ENCODE peak calls at places on chromosomes 11 and 22, in nine cellular contexts. W is glutamatergic neuron; Z is AML-193; S is NAMALWA; I is central memory CD4-positive, alpha-beta T cell; A is NCI-H1092 treated with DMSO at 0.1 percent for 48 hours; L is fibroblast of lung; O is HT1080; K is GM03348. X is an unnamed sample.
A peak's percentile ranks its signal among the peaks of the same experiment; 100 is the strongest.

GRCh38 chr11:32508780-32509179 is 73.4 kb upstream of the WT1 start:
- DNase-seq in Z (no peak), K (no peak), W (no peak), S (no peak), I (no peak), A (no peak), L (no peak), O (no peak), X (no peak)

GRCh38 chr22:29302402-29302680 is 4.1 kb upstream of the GAS2L1 start:
- DNase-seq in I (no peak), W (no peak), K (no peak), O (no peak), L (no peak), S (no peak), A (no peak), Z (no peak), X (no peak)

GRCh38 chr11:134880788-134881187 is 468.7 kb upstream of the B3GAT1 start:
- DNase-seq in K (no peak), L (no peak), I (no peak), S (no peak), O (no peak), A (no peak), Z (no peak), W (no peak), X (no peak)

GRCh38 chr11:7421136-7421535 is 64.2 kb upstream of the OLFML1 start:
- DNase-seq in I (no peak), A (no peak), W (no peak), S (no peak), O (no peak), K (no peak), Z (no peak), L (no peak), X (no peak)

GRCh38 chr22:42878561-42879305 is 21.7 kb upstream of the ARFGAP3 start:
- DNase-seq in L (no peak), W (no peak), O (no peak), K (no peak), A (no peak), S (no peak), I (no peak), Z (no peak), X (no peak)

GRCh38 chr11:46490576-46491100 is 99.1 kb upstream of the CHRM4 start:
- DNase-seq in W (no peak), I (no peak), A (no peak), L (no peak), O (peak; percentile 51), S (no peak), K (no peak), Z (no peak), X (no peak)

GRCh38 chr22:33380789-33381530 is 322.8 kb upstream of the SYN3 start:
- DNase-seq in O (peak; percentile 72), K (peak; percentile 87), S (no peak), L (peak; percentile 57), A (no peak), W (no peak), Z (no peak), I (no peak), X (no peak)

GRCh38 chr11:132838621-132839020 is 693.7 kb downstream of the OPCML start:
- DNase-seq in A (no peak), Z (no peak), L (peak; percentile 45), K (peak; percentile 70), W (no peak), S (no peak), I (no peak), O (peak; percentile 79), X (no peak)

GRCh38 chr11:221539-221938 is 14.0 kb downstream of the RIC8A start:
- DNase-seq in O (no peak), S (no peak), A (no peak), W (no peak), K (no peak), Z (no peak), I (no peak), L (no peak), X (no peak)

GRCh38 chr11:12163181-12163841 is 52.9 kb downstream of the MICAL2 start:
- DNase-seq in W (no peak), O (peak; percentile 79), Z (no peak), K (no peak), S (no peak), L (peak; percentile 63), I (no peak), A (no peak), X (no peak)

GRCh38 chr11:120539681-120540369 is 28.3 kb downstream of the GRIK4 start:
- DNase-seq in K (peak; percentile 39), I (no peak), Z (no peak), L (peak; percentile 28), O (peak; percentile 79), W (no peak), S (no peak), A (peak; percentile 86), X (peak; percentile 45)

GRCh38 chr11:2382129-2382517 is 5.0 kb downstream of the CD81 start:
- DNase-seq in W (no peak), A (no peak), Z (no peak), S (peak; percentile 36), K (no peak), O (no peak), L (no peak), I (no peak), X (no peak)

GRCh38 chr11:76962583-76963416 is 71.4 kb upstream of the B3GNT6 start:
- DNase-seq in I (no peak), O (no peak), A (no peak), W (no peak), K (no peak), Z (no peak), L (no peak), S (no peak), X (no peak)

GRCh38 chr11:33734441-33735165 is 1.6 kb downstream of the CD59 start:
- DNase-seq in Z (no peak), K (no peak), A (no peak), S (no peak), O (peak; percentile 64), L (peak; percentile 65), I (no peak), W (no peak), X (peak; percentile 43)

GRCh38 chr11:109421981-109422590 is at the start of gene C11orf87:
- DNase-seq in W (peak; percentile 60), L (no peak), S (no peak), O (no peak), A (peak; percentile 70), Z (no peak), I (no peak), K (peak; percentile 43), X (no peak)

GRCh38 chr11:8289426-8290047 is 25.9 kb upstream of the LMO1 start:
- DNase-seq in O (no peak), S (no peak), Z (no peak), W (peak; percentile 60), A (peak; percentile 35), I (no peak), L (no peak), K (no peak), X (no peak)

GRCh38 chr11:94938399-94939055 is 34.8 kb downstream of the CWC15 start:
- DNase-seq in Z (no peak), W (no peak), I (no peak), K (peak; percentile 78), O (peak; percentile 33), L (peak; percentile 95), S (no peak), A (peak; percentile 68), X (peak; percentile 54)

GRCh38 chr11:118619444-118620205 is 12.2 kb downstream of the PHLDB1 start:
- DNase-seq in S (no peak), O (peak; percentile 98), I (no peak), A (no peak), L (peak; percentile 96), K (peak; percentile 89), W (no peak), Z (no peak), X (peak; percentile 24)

GRCh38 chr22:45204241-45204640 is 36.5 kb downstream of the KIAA0930 start:
- DNase-seq in W (no peak), I (no peak), K (no peak), L (no peak), Z (no peak), S (no peak), O (no peak), A (no peak), X (no peak)

GRCh38 chr11:108324587-108324986 is 101.7 kb downstream of the ATM start:
- DNase-seq in Z (peak; percentile 19), O (peak; percentile 40), A (no peak), W (no peak), L (peak; percentile 40), K (peak; percentile 56), S (no peak), I (no peak), X (no peak)

GRCh38 chr11:14905104-14906033 is 13.3 kb upstream of the CYP2R1 start:
- DNase-seq in S (peak; percentile 94), I (peak; percentile 78), A (no peak), Z (peak; percentile 12), W (peak; percentile 80), K (peak; percentile 26), L (peak; percentile 60), O (no peak), X (peak; percentile 40)

GRCh38 chr22:30743257-30744020 is 48.8 kb downstream of the OSBP2 start:
- DNase-seq in W (no peak), K (no peak), I (no peak), L (no peak), Z (no peak), O (no peak), S (no peak), A (no peak), X (no peak)

GRCh38 chr11:7450836-7451235 is 34.5 kb upstream of the OLFML1 start:
- DNase-seq in L (no peak), I (no peak), K (no peak), A (no peak), Z (no peak), S (no peak), O (no peak), W (no peak), X (no peak)

GRCh38 chr11:48150213-48150612 is 66.4 kb upstream of the OR4B1 start:
- DNase-seq in K (no peak), S (no peak), A (no peak), O (no peak), W (no peak), I (no peak), L (peak; percentile 22), Z (no peak), X (no peak)

GRCh38 chr11:133052537-133052936 is 479.8 kb downstream of the OPCML start:
- DNase-seq in L (no peak), W (no peak), O (no peak), I (no peak), S (no peak), A (peak; percentile 96), Z (no peak), K (no peak), X (no peak)

GRCh38 chr11:8192016-8192895 is 23.4 kb upstream of the RIC3 start:
- DNase-seq in K (peak; percentile 89), Z (peak; percentile 23), I (no peak), S (peak; percentile 65), L (peak; percentile 72), W (peak; percentile 84), O (peak; percentile 49), A (peak; percentile 65), X (peak; percentile 62)

GRCh38 chr11:22800482-22800881 is 29.1 kb downstream of the SVIP start:
- DNase-seq in Z (no peak), W (no peak), A (no peak), S (no peak), L (no peak), O (no peak), I (no peak), K (no peak), X (no peak)

GRCh38 chr22:49124588-49124987 is 703.1 kb downstream of the BRD1 start:
- DNase-seq in A (no peak), O (no peak), S (no peak), Z (no peak), K (no peak), L (no peak), I (no peak), W (no peak), X (no peak)

X was measured in thyroid gland.